ENCODE peak calls at places on chromosomes 1 and 21, in seven cellular contexts. One of them, this sample, is unnamed.

GRCh38 chr1:119451158-119451557 is 36.2 kb downstream of the HSD3B2 start:
- DNase-seq in stimulated activated CD4-positive, alpha-beta T cell treated with anti-CD3 and anti-CD28 coated beads, Interleukin-15, amount 100 ng/mL, for 1 hour: no peak
- DNase-seq in Karpas-422: no peak
- DNase-seq in ACHN: no peak
- DNase-seq in NCI-H446: no peak
- DNase-seq in 8988T: no peak
- DNase-seq in esophagus muscularis mucosa: no peak
- DNase-seq in this sample: no peak

GRCh38 chr1:170326221-170326620 is 180.5 kb downstream of the NTMT2 start:
- DNase-seq in 8988T: no peak
- DNase-seq in Karpas-422: no peak
- DNase-seq in esophagus muscularis mucosa: no peak
- DNase-seq in NCI-H446: no peak
- DNase-seq in stimulated activated CD4-positive, alpha-beta T cell treated with anti-CD3 and anti-CD28 coated beads, Interleukin-15, amount 100 ng/mL, for 1 hour: no peak
- DNase-seq in ACHN: no peak
- DNase-seq in this sample: no peak

GRCh38 chr1:9181176-9181906 is 52.4 kb upstream of the GPR157 start:
- DNase-seq in NCI-H446: peak
- DNase-seq in esophagus muscularis mucosa: no peak
- DNase-seq in ACHN: peak
- DNase-seq in 8988T: peak
- DNase-seq in Karpas-422: peak
- DNase-seq in stimulated activated CD4-positive, alpha-beta T cell treated with anti-CD3 and anti-CD28 coated beads, Interleukin-15, amount 100 ng/mL, for 1 hour: peak
- DNase-seq in this sample: no peak

GRCh38 chr1:113980120-113980519 is 846 bp downstream of the OLFML3 start:
- DNase-seq in esophagus muscularis mucosa: no peak
- DNase-seq in stimulated activated CD4-positive, alpha-beta T cell treated with anti-CD3 and anti-CD28 coated beads, Interleukin-15, amount 100 ng/mL, for 1 hour: no peak
- DNase-seq in Karpas-422: no peak
- DNase-seq in 8988T: no peak
- DNase-seq in ACHN: no peak
- DNase-seq in NCI-H446: peak
- DNase-seq in this sample: no peak

GRCh38 chr1:18787825-18788385 is 71.6 kb downstream of the TAS1R2 start:
- DNase-seq in Karpas-422: no peak
- DNase-seq in 8988T: no peak
- DNase-seq in stimulated activated CD4-positive, alpha-beta T cell treated with anti-CD3 and anti-CD28 coated beads, Interleukin-15, amount 100 ng/mL, for 1 hour: no peak
- DNase-seq in ACHN: no peak
- DNase-seq in esophagus muscularis mucosa: no peak
- DNase-seq in NCI-H446: no peak
- DNase-seq in this sample: no peak

GRCh38 chr1:202274611-202275010 is 67.1 kb downstream of the UBE2T start:
- DNase-seq in NCI-H446: peak
- DNase-seq in stimulated activated CD4-positive, alpha-beta T cell treated with anti-CD3 and anti-CD28 coated beads, Interleukin-15, amount 100 ng/mL, for 1 hour: no peak
- DNase-seq in 8988T: peak
- DNase-seq in ACHN: peak
- DNase-seq in Karpas-422: peak
- DNase-seq in esophagus muscularis mucosa: no peak
- DNase-seq in this sample: no peak

GRCh38 chr1:197093226-197093887 is 26.3 kb upstream of the F13B start:
- DNase-seq in ACHN: no peak
- DNase-seq in 8988T: no peak
- DNase-seq in Karpas-422: no peak
- DNase-seq in stimulated activated CD4-positive, alpha-beta T cell treated with anti-CD3 and anti-CD28 coated beads, Interleukin-15, amount 100 ng/mL, for 1 hour: no peak
- DNase-seq in esophagus muscularis mucosa: no peak
- DNase-seq in NCI-H446: no peak
- DNase-seq in this sample: no peak

GRCh38 chr1:27831568-27832410 is 1.2 kb downstream of the PPP1R8 start:
- DNase-seq in esophagus muscularis mucosa: no peak
- DNase-seq in Karpas-422: peak
- DNase-seq in 8988T: no peak
- DNase-seq in ACHN: no peak
- DNase-seq in NCI-H446: no peak
- DNase-seq in stimulated activated CD4-positive, alpha-beta T cell treated with anti-CD3 and anti-CD28 coated beads, Interleukin-15, amount 100 ng/mL, for 1 hour: no peak
- DNase-seq in this sample: no peak

GRCh38 chr21:31656199-31657095 is 3.0 kb upstream of the SOD1 start:
- DNase-seq in Karpas-422: no peak
- DNase-seq in stimulated activated CD4-positive, alpha-beta T cell treated with anti-CD3 and anti-CD28 coated beads, Interleukin-15, amount 100 ng/mL, for 1 hour: no peak
- DNase-seq in NCI-H446: no peak
- DNase-seq in 8988T: no peak
- DNase-seq in ACHN: peak
- DNase-seq in esophagus muscularis mucosa: peak
- DNase-seq in this sample: no peak

GRCh38 chr1:217134857-217135568 is 411.8 kb upstream of the ESRRG start:
- DNase-seq in esophagus muscularis mucosa: no peak
- DNase-seq in NCI-H446: peak
- DNase-seq in Karpas-422: no peak
- DNase-seq in stimulated activated CD4-positive, alpha-beta T cell treated with anti-CD3 and anti-CD28 coated beads, Interleukin-15, amount 100 ng/mL, for 1 hour: no peak
- DNase-seq in 8988T: no peak
- DNase-seq in ACHN: peak
- DNase-seq in this sample: no peak

GRCh38 chr1:184150776-184151531 is 99.4 kb downstream of the TSEN15 start:
- DNase-seq in esophagus muscularis mucosa: peak
- DNase-seq in 8988T: no peak
- DNase-seq in stimulated activated CD4-positive, alpha-beta T cell treated with anti-CD3 and anti-CD28 coated beads, Interleukin-15, amount 100 ng/mL, for 1 hour: no peak
- DNase-seq in NCI-H446: peak
- DNase-seq in Karpas-422: no peak
- DNase-seq in ACHN: peak
- DNase-seq in this sample: no peak

GRCh38 chr1:180842052-180842451 is 70.6 kb upstream of the KIAA1614 start:
- DNase-seq in NCI-H446: peak
- DNase-seq in ACHN: no peak
- DNase-seq in Karpas-422: no peak
- DNase-seq in 8988T: no peak
- DNase-seq in esophagus muscularis mucosa: no peak
- DNase-seq in stimulated activated CD4-positive, alpha-beta T cell treated with anti-CD3 and anti-CD28 coated beads, Interleukin-15, amount 100 ng/mL, for 1 hour: no peak
- DNase-seq in this sample: no peak

GRCh38 chr1:42735477-42736105 is 4.4 kb downstream of the CLDN19 start:
- DNase-seq in stimulated activated CD4-positive, alpha-beta T cell treated with anti-CD3 and anti-CD28 coated beads, Interleukin-15, amount 100 ng/mL, for 1 hour: no peak
- DNase-seq in 8988T: no peak
- DNase-seq in esophagus muscularis mucosa: peak
- DNase-seq in NCI-H446: no peak
- DNase-seq in Karpas-422: no peak
- DNase-seq in ACHN: no peak
- DNase-seq in this sample: no peak

GRCh38 chr21:43719748-43720538 is 1.0 kb downstream of the PDXK start:
- DNase-seq in ACHN: no peak
- DNase-seq in esophagus muscularis mucosa: no peak
- DNase-seq in stimulated activated CD4-positive, alpha-beta T cell treated with anti-CD3 and anti-CD28 coated beads, Interleukin-15, amount 100 ng/mL, for 1 hour: no peak
- DNase-seq in NCI-H446: no peak
- DNase-seq in Karpas-422: peak
- DNase-seq in 8988T: no peak
- DNase-seq in this sample: no peak

GRCh38 chr1:199282910-199283309 is 644.1 kb downstream of the PTPRC start:
- DNase-seq in NCI-H446: no peak
- DNase-seq in stimulated activated CD4-positive, alpha-beta T cell treated with anti-CD3 and anti-CD28 coated beads, Interleukin-15, amount 100 ng/mL, for 1 hour: no peak
- DNase-seq in ACHN: no peak
- DNase-seq in Karpas-422: no peak
- DNase-seq in 8988T: no peak
- DNase-seq in esophagus muscularis mucosa: no peak
- DNase-seq in this sample: no peak

GRCh38 chr1:17212487-17213121 is 7.7 kb downstream of the PADI1 start:
- DNase-seq in Karpas-422: no peak
- DNase-seq in 8988T: no peak
- DNase-seq in esophagus muscularis mucosa: no peak
- DNase-seq in ACHN: no peak
- DNase-seq in stimulated activated CD4-positive, alpha-beta T cell treated with anti-CD3 and anti-CD28 coated beads, Interleukin-15, amount 100 ng/mL, for 1 hour: peak
- DNase-seq in NCI-H446: no peak
- DNase-seq in this sample: no peak

GRCh38 chr1:173193639-173194038 is 13.5 kb downstream of the TNFSF4 start:
- DNase-seq in stimulated activated CD4-positive, alpha-beta T cell treated with anti-CD3 and anti-CD28 coated beads, Interleukin-15, amount 100 ng/mL, for 1 hour: no peak
- DNase-seq in esophagus muscularis mucosa: no peak
- DNase-seq in Karpas-422: peak
- DNase-seq in ACHN: no peak
- DNase-seq in NCI-H446: no peak
- DNase-seq in 8988T: no peak
- DNase-seq in this sample: no peak

GRCh38 chr1:102191723-102192122 is 195.0 kb upstream of the OLFM3 start:
- DNase-seq in 8988T: peak
- DNase-seq in ACHN: peak
- DNase-seq in Karpas-422: peak
- DNase-seq in stimulated activated CD4-positive, alpha-beta T cell treated with anti-CD3 and anti-CD28 coated beads, Interleukin-15, amount 100 ng/mL, for 1 hour: no peak
- DNase-seq in NCI-H446: peak
- DNase-seq in esophagus muscularis mucosa: no peak
- DNase-seq in this sample: no peak

GRCh38 chr1:16132325-16132785 is 23.5 kb downstream of the EPHA2 start:
- DNase-seq in ACHN: no peak
- DNase-seq in NCI-H446: no peak
- DNase-seq in stimulated activated CD4-positive, alpha-beta T cell treated with anti-CD3 and anti-CD28 coated beads, Interleukin-15, amount 100 ng/mL, for 1 hour: no peak
- DNase-seq in Karpas-422: no peak
- DNase-seq in 8988T: no peak
- DNase-seq in esophagus muscularis mucosa: no peak
- DNase-seq in this sample: no peak

GRCh38 chr1:16628361-16629111 is 15.2 kb upstream of the NBPF1 start:
- DNase-seq in stimulated activated CD4-positive, alpha-beta T cell treated with anti-CD3 and anti-CD28 coated beads, Interleukin-15, amount 100 ng/mL, for 1 hour: no peak
- DNase-seq in NCI-H446: no peak
- DNase-seq in ACHN: no peak
- DNase-seq in esophagus muscularis mucosa: no peak
- DNase-seq in Karpas-422: no peak
- DNase-seq in 8988T: no peak
- DNase-seq in this sample: no peak

GRCh38 chr21:36702622-36702968 is 3.7 kb downstream of the SIM2 start:
- DNase-seq in ACHN: no peak
- DNase-seq in stimulated activated CD4-positive, alpha-beta T cell treated with anti-CD3 and anti-CD28 coated beads, Interleukin-15, amount 100 ng/mL, for 1 hour: no peak
- DNase-seq in esophagus muscularis mucosa: no peak
- DNase-seq in Karpas-422: no peak
- DNase-seq in 8988T: no peak
- DNase-seq in NCI-H446: no peak
- DNase-seq in this sample: no peak

GRCh38 chr1:63688302-63688701 is 85.5 kb upstream of the ROR1 start:
- DNase-seq in stimulated activated CD4-positive, alpha-beta T cell treated with anti-CD3 and anti-CD28 coated beads, Interleukin-15, amount 100 ng/mL, for 1 hour: no peak
- DNase-seq in 8988T: no peak
- DNase-seq in NCI-H446: no peak
- DNase-seq in Karpas-422: no peak
- DNase-seq in esophagus muscularis mucosa: no peak
- DNase-seq in ACHN: no peak
- DNase-seq in this sample: no peak

GRCh38 chr1:56453016-56453721 is 126.2 kb downstream of the PLPP3 start:
- DNase-seq in esophagus muscularis mucosa: no peak
- DNase-seq in ACHN: no peak
- DNase-seq in stimulated activated CD4-positive, alpha-beta T cell treated with anti-CD3 and anti-CD28 coated beads, Interleukin-15, amount 100 ng/mL, for 1 hour: no peak
- DNase-seq in NCI-H446: no peak
- DNase-seq in 8988T: no peak
- DNase-seq in Karpas-422: no peak
- DNase-seq in this sample: no peak

GRCh38 chr1:30416221-30416820 is 307.1 kb downstream of the MATN1 start:
- DNase-seq in ACHN: no peak
- DNase-seq in NCI-H446: no peak
- DNase-seq in 8988T: no peak
- DNase-seq in stimulated activated CD4-positive, alpha-beta T cell treated with anti-CD3 and anti-CD28 coated beads, Interleukin-15, amount 100 ng/mL, for 1 hour: no peak
- DNase-seq in esophagus muscularis mucosa: peak
- DNase-seq in Karpas-422: no peak
- DNase-seq in this sample: no peak

GRCh38 chr1:69737527-69738176 is 169.9 kb downstream of the LRRC7 start:
- DNase-seq in NCI-H446: peak
- DNase-seq in 8988T: no peak
- DNase-seq in ACHN: peak
- DNase-seq in Karpas-422: peak
- DNase-seq in stimulated activated CD4-positive, alpha-beta T cell treated with anti-CD3 and anti-CD28 coated beads, Interleukin-15, amount 100 ng/mL, for 1 hour: no peak
- DNase-seq in esophagus muscularis mucosa: no peak
- DNase-seq in this sample: no peak

GRCh38 chr1:26603856-26604255 is 74.3 kb downstream of the RPS6KA1 start:
- DNase-seq in Karpas-422: no peak
- DNase-seq in NCI-H446: no peak
- DNase-seq in ACHN: no peak
- DNase-seq in esophagus muscularis mucosa: no peak
- DNase-seq in stimulated activated CD4-positive, alpha-beta T cell treated with anti-CD3 and anti-CD28 coated beads, Interleukin-15, amount 100 ng/mL, for 1 hour: no peak
- DNase-seq in 8988T: no peak
- DNase-seq in this sample: no peak